ENCODE peak calls at places on chromosome 21, in five cellular contexts. V is ovary; P is Kasumi-1; N is stimulated activated naive CD8-positive, alpha-beta T cell treated with anti-CD3 and anti-CD28 coated beads, Interleukin-15, Interleukin-2, amounts not matched to agents 100 U/mL and 50 U/mL, for 24 hours; U is T-cell. A is an unnamed sample.

GRCh38 chr21:43864313-43864805 is 664 bp upstream of the AGPAT3 start:
- DNase-seq in P (no peak), U (no peak), V (peak; percentile 59), N (peak; percentile 56), A (peak; percentile 64)

GRCh38 chr21:43333301-43334062 is 93.4 kb downstream of the SIK1 start:
- DNase-seq in V (peak; percentile 70), P (peak; percentile 3), N (no peak), U (no peak), A (peak; percentile 30)

GRCh38 chr21:33383056-33383888 is 19.9 kb upstream of the IFNGR2 start:
- DNase-seq in N (peak; percentile 81), U (peak; percentile 48), P (peak; percentile 80), V (peak; percentile 70), A (no peak)

GRCh38 chr21:17441370-17441769 is 71.5 kb upstream of the CXADR start:
- DNase-seq in P (no peak), N (no peak), U (no peak), V (no peak), A (no peak)

GRCh38 chr21:18832950-18833349 is 429.4 kb upstream of the TMPRSS15 start:
- DNase-seq in N (no peak), V (no peak), U (no peak), P (no peak), A (no peak)

GRCh38 chr21:9750341-9751086 is 770.9 kb upstream of the TPTE start:
- DNase-seq in U (no peak), N (no peak), P (no peak), V (no peak), A (no peak)

GRCh38 chr21:33025106-33025470 is 647 bp upstream of the OLIG2 start:
- DNase-seq in P (no peak), U (no peak), V (no peak), N (no peak), A (peak; percentile 51)

GRCh38 chr21:33273044-33273443 is 6.9 kb downstream of the IL10RB start:
- DNase-seq in U (no peak), N (no peak), V (no peak), P (no peak), A (no peak)

GRCh38 chr21:26136686-26137085 is 33.9 kb downstream of the APP start:
- DNase-seq in U (no peak), N (no peak), V (no peak), P (peak; percentile 62), A (no peak)

GRCh38 chr21:46109251-46110221 is 11.6 kb downstream of the COL6A2 start:
- DNase-seq in V (peak; percentile 23), U (no peak), P (no peak), N (peak; percentile 1), A (no peak)

GRCh38 chr21:45281411-45282282 is 6.0 kb downstream of the POFUT2 start:
- DNase-seq in N (no peak), U (no peak), V (peak; percentile 20), P (no peak), A (no peak)

GRCh38 chr21:20570824-20571232 is 427.4 kb upstream of the NCAM2 start:
- DNase-seq in N (no peak), U (no peak), V (no peak), P (no peak), A (no peak)

GRCh38 chr21:41663805-41664788 is 102.8 kb downstream of the RIPK4 start:
- DNase-seq in P (no peak), U (no peak), N (no peak), V (no peak), A (no peak)

GRCh38 chr21:43372663-43373386 is 54.1 kb downstream of the SIK1 start:
- DNase-seq in V (no peak), P (no peak), U (no peak), N (no peak), A (no peak)